ENCODE peak calls at places on chromosome 9, in ten cellular contexts. B is tibial artery; J is LoVo; S is kidney glomerular epithelial cell; E is A549; Y is cardiac muscle cell; T is D721Med; C is SW 1271; K is stimulated activated CD8-positive, alpha-beta memory T cell treated with anti-CD3 and anti-CD28 coated beads, Interleukin-12 subunit alpha, Interleukin-12 subunit beta, amount 100 ng/mL, for 1 hour; U is effector memory CD8-positive, alpha-beta T cell. P is an unnamed sample.

GRCh38 chr9:5688109-5688508 is 59.2 kb downstream of the RIC1 start:
- DNase-seq in B (no peak), J (no peak), S (peak; percentile 55), E (no peak), Y (peak; percentile 72), T (no peak), C (no peak), K (no peak), U (no peak), P (no peak)

GRCh38 chr9:81717061-81717746 is 27.9 kb upstream of the TLE1 start:
- DNase-seq in B (no peak), J (no peak), S (no peak), E (no peak), Y (no peak), T (no peak), C (no peak), K (no peak), U (no peak), P (no peak)

GRCh38 chr9:95282332-95282731 is 35.2 kb downstream of the FANCC start:
- DNase-seq in B (no peak), J (no peak), S (no peak), E (no peak), Y (no peak), T (no peak), C (no peak), K (no peak), U (no peak), P (no peak)

GRCh38 chr9:111599948-111600343 is 499 bp upstream of the PTGR1 start:
- DNase-seq in B (peak; percentile 66), J (no peak), S (no peak), E (no peak), Y (no peak), T (no peak), C (no peak), K (no peak), U (no peak), P (no peak)

GRCh38 chr9:134475051-134475790 is 149.0 kb downstream of the RXRA start:
- DNase-seq in B (peak; percentile 90), J (no peak), S (no peak), E (no peak), Y (peak; percentile 93), T (no peak), C (no peak), K (no peak), U (no peak), P (no peak)

GRCh38 chr9:137878146-137878941 is 762 bp downstream of the CACNA1B start:
- DNase-seq in B (no peak), J (no peak), S (no peak), E (no peak), Y (peak; percentile 29), T (peak; percentile 54), C (no peak), K (no peak), U (no peak), P (peak; percentile 60)

GRCh38 chr9:77427256-77427927 is 220.7 kb downstream of the GNA14 start:
- DNase-seq in B (no peak), J (no peak), S (no peak), E (no peak), Y (no peak), T (no peak), C (no peak), K (no peak), U (no peak), P (no peak)

GRCh38 chr9:130239741-130240241 is 25.8 kb upstream of the HMCN2 start:
- DNase-seq in B (no peak), J (no peak), S (peak; percentile 19), E (no peak), Y (no peak), T (no peak), C (no peak), K (no peak), U (no peak), P (no peak)

GRCh38 chr9:7146582-7146981 is 388.8 kb downstream of the KDM4C start:
- DNase-seq in B (no peak), J (no peak), S (no peak), E (no peak), Y (no peak), T (no peak), C (no peak), K (no peak), U (no peak), P (no peak)

GRCh38 chr9:34809504-34810186 is 99.7 kb upstream of the CCL21 start:
- DNase-seq in B (no peak), J (no peak), S (no peak), E (no peak), Y (peak; percentile 44), T (no peak), C (no peak), K (no peak), U (no peak), P (no peak)

GRCh38 chr9:9246726-9247125 is 1366.1 kb downstream of the PTPRD start:
- DNase-seq in B (no peak), J (no peak), S (no peak), E (no peak), Y (no peak), T (no peak), C (no peak), K (no peak), U (no peak), P (no peak)

GRCh38 chr9:137045294-137046093 is 483 bp downstream of the NPDC1 start:
- DNase-seq in B (no peak), J (peak; percentile 14), S (no peak), E (no peak), Y (peak; percentile 55), T (no peak), C (no peak), K (no peak), U (no peak), P (peak; percentile 62)